ENCODE peak calls at places on chromosomes 6 and 20, in seven cellular contexts. One of them, this sample, is unnamed.

GRCh38 chr20:9617062-9617461 is 102.7 kb downstream of the LAMP5 start:
- DNase-seq in iPS-NIHi11: peak
- DNase-seq in CD8-positive, alpha-beta memory T cell: peak
- DNase-seq in fibroblast of the conjunctiva: peak
- DNase-seq in IMR-90: peak
- DNase-seq in NCI-H1092 treated with DMSO at 0.1 percent for 48 hours: peak
- DNase-seq in occipital lobe: peak
- DNase-seq in this sample: peak

GRCh38 chr6:131948221-131948661 is 2.9 kb downstream of the CCN2 start:
- DNase-seq in iPS-NIHi11: no peak
- DNase-seq in CD8-positive, alpha-beta memory T cell: no peak
- DNase-seq in fibroblast of the conjunctiva: no peak
- DNase-seq in IMR-90: peak
- DNase-seq in NCI-H1092 treated with DMSO at 0.1 percent for 48 hours: no peak
- DNase-seq in occipital lobe: no peak
- DNase-seq in this sample: peak

GRCh38 chr20:62527781-62528180 is 52.0 kb upstream of the GATA5 start:
- DNase-seq in iPS-NIHi11: no peak
- DNase-seq in CD8-positive, alpha-beta memory T cell: no peak
- DNase-seq in fibroblast of the conjunctiva: no peak
- DNase-seq in IMR-90: no peak
- DNase-seq in NCI-H1092 treated with DMSO at 0.1 percent for 48 hours: no peak
- DNase-seq in occipital lobe: no peak
- DNase-seq in this sample: no peak

GRCh38 chr6:5361371-5361770 is 100.1 kb downstream of the FARS2 start:
- DNase-seq in iPS-NIHi11: no peak
- DNase-seq in CD8-positive, alpha-beta memory T cell: no peak
- DNase-seq in fibroblast of the conjunctiva: no peak
- DNase-seq in IMR-90: peak
- DNase-seq in NCI-H1092 treated with DMSO at 0.1 percent for 48 hours: no peak
- DNase-seq in occipital lobe: no peak
- DNase-seq in this sample: no peak

GRCh38 chr6:130001229-130001554 is 17.2 kb upstream of the L3MBTL3 start:
- DNase-seq in iPS-NIHi11: no peak
- DNase-seq in CD8-positive, alpha-beta memory T cell: no peak
- DNase-seq in fibroblast of the conjunctiva: no peak
- DNase-seq in IMR-90: no peak
- DNase-seq in NCI-H1092 treated with DMSO at 0.1 percent for 48 hours: no peak
- DNase-seq in occipital lobe: no peak
- DNase-seq in this sample: no peak

GRCh38 chr6:106257195-106257594 is 68.4 kb downstream of the ATG5 start:
- DNase-seq in iPS-NIHi11: no peak
- DNase-seq in CD8-positive, alpha-beta memory T cell: no peak
- DNase-seq in fibroblast of the conjunctiva: peak
- DNase-seq in IMR-90: peak
- DNase-seq in NCI-H1092 treated with DMSO at 0.1 percent for 48 hours: no peak
- DNase-seq in occipital lobe: no peak
- DNase-seq in this sample: peak

GRCh38 chr6:148525453-148525852 is 182.8 kb downstream of the SASH1 start:
- DNase-seq in iPS-NIHi11: no peak
- DNase-seq in CD8-positive, alpha-beta memory T cell: no peak
- DNase-seq in fibroblast of the conjunctiva: no peak
- DNase-seq in IMR-90: peak
- DNase-seq in NCI-H1092 treated with DMSO at 0.1 percent for 48 hours: no peak
- DNase-seq in occipital lobe: no peak
- DNase-seq in this sample: peak

GRCh38 chr6:3421145-3421544 is 35.7 kb downstream of the SLC22A23 start:
- DNase-seq in iPS-NIHi11: no peak
- DNase-seq in CD8-positive, alpha-beta memory T cell: no peak
- DNase-seq in fibroblast of the conjunctiva: no peak
- DNase-seq in IMR-90: no peak
- DNase-seq in NCI-H1092 treated with DMSO at 0.1 percent for 48 hours: no peak
- DNase-seq in occipital lobe: no peak
- DNase-seq in this sample: no peak

GRCh38 chr6:17536586-17536985 is 63.5 kb upstream of the FAM8A1 start:
- DNase-seq in iPS-NIHi11: no peak
- DNase-seq in CD8-positive, alpha-beta memory T cell: no peak
- DNase-seq in fibroblast of the conjunctiva: no peak
- DNase-seq in IMR-90: no peak
- DNase-seq in NCI-H1092 treated with DMSO at 0.1 percent for 48 hours: no peak
- DNase-seq in occipital lobe: no peak
- DNase-seq in this sample: no peak

GRCh38 chr20:24850206-24850605 is 98.9 kb upstream of the CST7 start:
- DNase-seq in iPS-NIHi11: no peak
- DNase-seq in CD8-positive, alpha-beta memory T cell: no peak
- DNase-seq in fibroblast of the conjunctiva: no peak
- DNase-seq in IMR-90: no peak
- DNase-seq in NCI-H1092 treated with DMSO at 0.1 percent for 48 hours: no peak
- DNase-seq in occipital lobe: no peak
- DNase-seq in this sample: no peak

GRCh38 chr6:15911753-15912504 is 217.0 kb upstream of the MYLIP start:
- DNase-seq in iPS-NIHi11: no peak
- DNase-seq in CD8-positive, alpha-beta memory T cell: no peak
- DNase-seq in fibroblast of the conjunctiva: no peak
- DNase-seq in IMR-90: no peak
- DNase-seq in NCI-H1092 treated with DMSO at 0.1 percent for 48 hours: no peak
- DNase-seq in occipital lobe: no peak
- DNase-seq in this sample: no peak

GRCh38 chr6:21395121-21395520 is 198.4 kb upstream of the SOX4 start:
- DNase-seq in iPS-NIHi11: no peak
- DNase-seq in CD8-positive, alpha-beta memory T cell: no peak
- DNase-seq in fibroblast of the conjunctiva: no peak
- DNase-seq in IMR-90: peak
- DNase-seq in NCI-H1092 treated with DMSO at 0.1 percent for 48 hours: no peak
- DNase-seq in occipital lobe: no peak
- DNase-seq in this sample: peak

GRCh38 chr6:30163918-30164654 is 740 bp downstream of the TRIM15 start:
- DNase-seq in iPS-NIHi11: no peak
- DNase-seq in CD8-positive, alpha-beta memory T cell: no peak
- DNase-seq in fibroblast of the conjunctiva: no peak
- DNase-seq in IMR-90: no peak
- DNase-seq in NCI-H1092 treated with DMSO at 0.1 percent for 48 hours: no peak
- DNase-seq in occipital lobe: no peak
- DNase-seq in this sample: no peak

GRCh38 chr20:3398681-3399252 is 8.7 kb downstream of the DNAAF9 start:
- DNase-seq in iPS-NIHi11: no peak
- DNase-seq in CD8-positive, alpha-beta memory T cell: no peak
- DNase-seq in fibroblast of the conjunctiva: no peak
- DNase-seq in IMR-90: peak
- DNase-seq in NCI-H1092 treated with DMSO at 0.1 percent for 48 hours: no peak
- DNase-seq in occipital lobe: no peak
- DNase-seq in this sample: peak

GRCh38 chr6:37680668-37681067 is 17.0 kb downstream of the MDGA1 start:
- DNase-seq in iPS-NIHi11: peak
- DNase-seq in CD8-positive, alpha-beta memory T cell: no peak
- DNase-seq in fibroblast of the conjunctiva: no peak
- DNase-seq in IMR-90: no peak
- DNase-seq in NCI-H1092 treated with DMSO at 0.1 percent for 48 hours: peak
- DNase-seq in occipital lobe: peak
- DNase-seq in this sample: no peak

GRCh38 chr6:247353-247752 is 44.9 kb upstream of the DUSP22 start:
- DNase-seq in iPS-NIHi11: no peak
- DNase-seq in CD8-positive, alpha-beta memory T cell: no peak
- DNase-seq in fibroblast of the conjunctiva: no peak
- DNase-seq in IMR-90: no peak
- DNase-seq in NCI-H1092 treated with DMSO at 0.1 percent for 48 hours: no peak
- DNase-seq in occipital lobe: no peak
- DNase-seq in this sample: no peak

GRCh38 chr20:13333036-13333435 is 112.0 kb downstream of the ISM1 start:
- DNase-seq in iPS-NIHi11: no peak
- DNase-seq in CD8-positive, alpha-beta memory T cell: no peak
- DNase-seq in fibroblast of the conjunctiva: no peak
- DNase-seq in IMR-90: no peak
- DNase-seq in NCI-H1092 treated with DMSO at 0.1 percent for 48 hours: no peak
- DNase-seq in occipital lobe: no peak
- DNase-seq in this sample: no peak

GRCh38 chr6:96520851-96521115 is 823 bp upstream of the UFL1 start:
- DNase-seq in iPS-NIHi11: no peak
- DNase-seq in CD8-positive, alpha-beta memory T cell: no peak
- DNase-seq in fibroblast of the conjunctiva: no peak
- DNase-seq in IMR-90: no peak
- DNase-seq in NCI-H1092 treated with DMSO at 0.1 percent for 48 hours: no peak
- DNase-seq in occipital lobe: no peak
- DNase-seq in this sample: no peak

GRCh38 chr6:11615214-11615602 is 77.7 kb downstream of the TMEM170B start:
- DNase-seq in iPS-NIHi11: no peak
- DNase-seq in CD8-positive, alpha-beta memory T cell: no peak
- DNase-seq in fibroblast of the conjunctiva: no peak
- DNase-seq in IMR-90: peak
- DNase-seq in NCI-H1092 treated with DMSO at 0.1 percent for 48 hours: no peak
- DNase-seq in occipital lobe: no peak
- DNase-seq in this sample: peak

GRCh38 chr20:63416109-63416430 is 54.9 kb upstream of the CHRNA4 start:
- DNase-seq in iPS-NIHi11: no peak
- DNase-seq in CD8-positive, alpha-beta memory T cell: no peak
- DNase-seq in fibroblast of the conjunctiva: no peak
- DNase-seq in IMR-90: no peak
- DNase-seq in NCI-H1092 treated with DMSO at 0.1 percent for 48 hours: no peak
- DNase-seq in occipital lobe: no peak
- DNase-seq in this sample: no peak

GRCh38 chr6:142885182-142885867 is 59.7 kb downstream of the HIVEP2 start:
- DNase-seq in iPS-NIHi11: peak
- DNase-seq in CD8-positive, alpha-beta memory T cell: peak
- DNase-seq in fibroblast of the conjunctiva: peak
- DNase-seq in IMR-90: peak
- DNase-seq in NCI-H1092 treated with DMSO at 0.1 percent for 48 hours: no peak
- DNase-seq in occipital lobe: peak
- DNase-seq in this sample: peak

GRCh38 chr6:71588490-71588889 is 297.9 kb upstream of the RIMS1 start:
- DNase-seq in iPS-NIHi11: no peak
- DNase-seq in CD8-positive, alpha-beta memory T cell: no peak
- DNase-seq in fibroblast of the conjunctiva: no peak
- DNase-seq in IMR-90: no peak
- DNase-seq in NCI-H1092 treated with DMSO at 0.1 percent for 48 hours: no peak
- DNase-seq in occipital lobe: no peak
- DNase-seq in this sample: no peak

GRCh38 chr6:130377371-130377770 is 11.6 kb downstream of the TMEM200A start:
- DNase-seq in iPS-NIHi11: no peak
- DNase-seq in CD8-positive, alpha-beta memory T cell: no peak
- DNase-seq in fibroblast of the conjunctiva: no peak
- DNase-seq in IMR-90: peak
- DNase-seq in NCI-H1092 treated with DMSO at 0.1 percent for 48 hours: no peak
- DNase-seq in occipital lobe: no peak
- DNase-seq in this sample: no peak

This sample was measured in brain microvascular endothelial cell.